ENCODE peak calls at places on chromosomes 12 and 14, in six cellular contexts. H is hippocampal formation; L is activated CD8-positive, alpha-beta T cell treated with anti-CD3 and anti-CD28 coated beads, Interleukin-2, amount 10 ng/mL, durations not matched to agents 7 days and 5 days; N is NCI-H510A; I is coronary artery; M is NCI-H2171. X is an unnamed sample.
A peak's percentile ranks its signal among the peaks of the same experiment; 100 is the strongest.

GRCh38 chr12:29743072-29743471 is 40.7 kb downstream of the TMTC1 start:
- DNase-seq in H (no peak), L (no peak), N (no peak), I (no peak), M (no peak), X (no peak)

GRCh38 chr14:81219821-81220487 is 805 bp downstream of the GTF2A1 start:
- DNase-seq in H (no peak), L (peak; percentile 52), N (peak; percentile 4), I (no peak), M (peak; percentile 63), X (no peak)

GRCh38 chr12:29238822-29239291 is 89.8 kb downstream of the FAR2 start:
- DNase-seq in H (no peak), L (no peak), N (no peak), I (no peak), M (no peak), X (no peak)

GRCh38 chr14:32933943-32934890 is 4.5 kb upstream of the NPAS3 start:
- DNase-seq in H (peak; percentile 83), L (no peak), N (peak; percentile 21), I (no peak), M (peak; percentile 50), X (no peak)

GRCh38 chr12:43278268-43278832 is 273.7 kb downstream of the ADAMTS20 start:
- DNase-seq in H (no peak), L (no peak), N (no peak), I (no peak), M (no peak), X (no peak)

GRCh38 chr12:113174461-113175384 is 10.6 kb downstream of the DDX54 start:
- DNase-seq in H (peak; percentile 60), L (peak; percentile 81), N (peak; percentile 8), I (no peak), M (no peak), X (no peak)

GRCh38 chr14:73452341-73453191 is 5.8 kb downstream of the NUMB start:
- DNase-seq in H (no peak), L (no peak), N (no peak), I (no peak), M (no peak), X (no peak)

GRCh38 chr12:98470469-98471082 is 44.8 kb upstream of the TMPO start:
- DNase-seq in H (no peak), L (no peak), N (no peak), I (peak; percentile 26), M (no peak), X (no peak)

GRCh38 chr12:84553331-84554117 is 359.1 kb downstream of the SLC6A15 start:
- DNase-seq in H (no peak), L (no peak), N (no peak), I (no peak), M (no peak), X (no peak)

GRCh38 chr14:21987937-21988336 is 314.3 kb upstream of the OR4E1 start:
- DNase-seq in H (no peak), L (peak; percentile 35), N (no peak), I (no peak), M (no peak), X (no peak)

GRCh38 chr12:119803391-119803791 is 73.7 kb downstream of the CIT start:
- DNase-seq in H (peak; percentile 43), L (no peak), N (peak; percentile 12), I (no peak), M (no peak), X (no peak)

GRCh38 chr12:13250416-13250815 is 53.9 kb downstream of the EMP1 start:
- DNase-seq in H (no peak), L (no peak), N (no peak), I (no peak), M (no peak), X (no peak)

GRCh38 chr14:39383026-39383626 is 49.1 kb downstream of the FBXO33 start:
- DNase-seq in H (no peak), L (no peak), N (no peak), I (no peak), M (no peak), X (no peak)

GRCh38 chr14:75428230-75429104 is 645 bp downstream of the JDP2 start:
- DNase-seq in H (peak; percentile 36), L (no peak), N (no peak), I (no peak), M (peak; percentile 9), X (no peak)

GRCh38 chr14:61188936-61189808 is 92.0 kb downstream of the TMEM30B start:
- DNase-seq in H (peak; percentile 14), L (peak; percentile 22), N (no peak), I (no peak), M (no peak), X (no peak)